ENCODE peak calls at places on chromosomes 1 and 21, in seven cellular contexts. J is heart right ventricle, K is neural crest cell, U is cardiac fibroblast, X is stomach, N is vagina, E is astrocyte of the spinal cord. H is an unnamed sample.

GRCh38 chr1:164805399-164805798 is 246.4 kb downstream of the PBX1 start:
- DNase-seq in J (no peak), K (no peak), U (peak), X (no peak), N (no peak), E (peak), H (no peak)

GRCh38 chr1:174799136-174799479 is 200.6 kb upstream of the CACYBP start:
- DNase-seq in J (no peak), K (no peak), U (no peak), X (no peak), N (no peak), E (no peak), H (no peak)

GRCh38 chr1:113109908-113110554 is 37.0 kb downstream of the LRIG2 start:
- DNase-seq in J (peak), K (no peak), U (peak), X (no peak), N (no peak), E (peak), H (no peak)

GRCh38 chr1:244302889-244303609 is 148.7 kb downstream of the ADSS2 start:
- DNase-seq in J (no peak), K (no peak), U (peak), X (no peak), N (no peak), E (peak), H (no peak)

GRCh38 chr1:98328855-98329254 is 332.7 kb upstream of the SNX7 start:
- DNase-seq in J (no peak), K (no peak), U (no peak), X (no peak), N (no peak), E (no peak), H (no peak)

GRCh38 chr1:226863446-226863845 is 7.0 kb upstream of the PSEN2 start:
- DNase-seq in J (no peak), K (no peak), U (peak), X (no peak), N (no peak), E (peak), H (no peak)

GRCh38 chr1:48937732-48938131 is 161.0 kb upstream of the BEND5 start:
- DNase-seq in J (no peak), K (no peak), U (no peak), X (no peak), N (no peak), E (no peak), H (no peak)

GRCh38 chr1:113868387-113869083 is 3.0 kb downstream of the PTPN22 start:
- DNase-seq in J (no peak), K (no peak), U (peak), X (no peak), N (no peak), E (peak), H (no peak)

GRCh38 chr1:61332196-61332753 is 249.9 kb downstream of the NFIA start:
- DNase-seq in J (no peak), K (no peak), U (no peak), X (no peak), N (no peak), E (no peak), H (no peak)

GRCh38 chr1:119275145-119275929 is 93.2 kb upstream of the HAO2 start:
- DNase-seq in J (peak), K (peak), U (peak), X (peak), N (no peak), E (peak), H (no peak)

GRCh38 chr1:160375788-160376524 is 9.1 kb downstream of the NHLH1 start:
- DNase-seq in J (no peak), K (no peak), U (peak), X (no peak), N (peak), E (no peak), H (no peak)

GRCh38 chr21:45363921-45364463 is 41.0 kb upstream of the COL18A1 start:
- DNase-seq in J (peak), K (no peak), U (peak), X (peak), N (no peak), E (peak), H (no peak)

GRCh38 chr1:236015539-236015938 is 49.4 kb downstream of the NID1 start:
- DNase-seq in J (no peak), K (no peak), U (no peak), X (no peak), N (no peak), E (no peak), H (no peak)

GRCh38 chr1:29711582-29712274 is 475.4 kb downstream of the PTPRU start:
- DNase-seq in J (no peak), K (no peak), U (peak), X (no peak), N (no peak), E (peak), H (no peak)

GRCh38 chr1:115475901-115476300 is 137.9 kb upstream of the NGF start:
- DNase-seq in J (no peak), K (no peak), U (no peak), X (no peak), N (no peak), E (no peak), H (no peak)

GRCh38 chr1:234961468-234962339 is 166.9 kb downstream of the TOMM20 start:
- DNase-seq in J (peak), K (no peak), U (peak), X (no peak), N (no peak), E (peak), H (no peak)

GRCh38 chr1:76901158-76901767 is 34.0 kb downstream of the ST6GALNAC5 start:
- DNase-seq in J (peak), K (peak), U (peak), X (no peak), N (no peak), E (peak), H (no peak)

GRCh38 chr1:228315945-228316588 is 90.6 kb downstream of the TRIM11 start:
- DNase-seq in J (no peak), K (no peak), U (no peak), X (peak), N (no peak), E (no peak), H (peak)

GRCh38 chr21:45236481-45236880 is 51.2 kb downstream of the POFUT2 start:
- DNase-seq in J (no peak), K (no peak), U (no peak), X (no peak), N (no peak), E (no peak), H (no peak)

GRCh38 chr1:212561501-212561931 is 47.0 kb upstream of the ATF3 start:
- DNase-seq in J (no peak), K (no peak), U (peak), X (no peak), N (no peak), E (peak), H (no peak)

GRCh38 chr1:51499694-51500093 is 19.4 kb downstream of the EPS15 start:
- DNase-seq in J (no peak), K (no peak), U (no peak), X (no peak), N (no peak), E (no peak), H (no peak)

GRCh38 chr1:13513063-13513884 is 529 bp downstream of the LRRC38 start:
- DNase-seq in J (no peak), K (no peak), U (peak), X (no peak), N (no peak), E (no peak), H (no peak)

GRCh38 chr1:100912019-100912418 is 16.1 kb downstream of the SLC30A7 start:
- DNase-seq in J (no peak), K (no peak), U (no peak), X (no peak), N (no peak), E (no peak), H (no peak)

GRCh38 chr1:6466023-6466422 is at the start of gene TNFRSF25:
- DNase-seq in J (no peak), K (no peak), U (no peak), X (no peak), N (no peak), E (no peak), H (no peak)

GRCh38 chr1:8047686-8048522 is 21.8 kb upstream of the ERRFI1 start:
- DNase-seq in J (peak), K (no peak), U (peak), X (no peak), N (no peak), E (peak), H (no peak)

GRCh38 chr1:89657886-89658285 is 25.0 kb downstream of the LRRC8C start:
- DNase-seq in J (no peak), K (no peak), U (no peak), X (no peak), N (no peak), E (peak), H (no peak)

GRCh38 chr1:14366361-14367018 is 232.0 kb upstream of the KAZN start:
- DNase-seq in J (no peak), K (peak), U (no peak), X (no peak), N (no peak), E (peak), H (no peak)

DNA sequence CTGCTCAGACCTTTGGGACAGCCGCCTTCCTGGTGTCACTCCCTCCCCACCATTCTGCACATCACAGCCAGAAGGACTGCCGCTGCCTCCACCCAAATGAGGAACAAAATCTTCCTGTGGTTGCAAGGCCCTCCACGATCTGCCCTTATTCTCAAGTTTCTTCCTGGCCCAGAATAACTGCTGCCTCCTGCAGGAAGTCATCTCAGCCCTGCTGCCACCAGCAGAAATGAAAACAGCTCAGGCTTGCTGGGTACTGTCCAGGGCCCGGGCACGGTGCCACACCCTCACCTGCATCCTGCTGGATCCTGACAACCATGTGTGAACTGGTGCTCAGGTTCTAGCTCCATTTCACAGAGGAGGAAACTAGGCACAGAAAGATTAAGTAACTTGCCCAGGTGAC is 2.8 kb downstream of the CLDN19 start:
- DNase-seq in J (no peak), K (no peak), U (no peak), X (peak), N (no peak), E (no peak), H (no peak)
- TF ChIP-seq CTCF in J (no peak), K (no peak), U (no peak), X (no peak), N (no peak), E (peak), H (no peak)

DNA sequence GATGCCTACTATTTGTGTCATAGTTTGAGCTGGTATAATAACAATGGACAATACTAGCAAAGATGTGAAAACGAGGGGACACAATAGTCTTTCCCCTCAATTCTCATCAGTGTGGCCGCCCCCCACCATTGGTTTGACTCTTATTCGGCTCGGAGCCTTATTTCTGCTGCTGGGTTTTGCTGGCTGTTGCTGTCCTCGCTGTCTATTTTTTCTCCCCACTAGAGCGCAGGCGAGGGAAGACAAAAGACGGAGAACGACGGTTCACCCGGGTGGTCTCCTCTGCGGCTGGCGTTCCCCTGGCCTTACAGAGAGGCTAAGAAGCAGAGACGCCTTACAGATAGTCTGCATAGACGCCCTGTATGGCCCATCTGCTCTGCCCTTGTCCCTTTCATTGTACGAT is 19.4 kb downstream of the CLIC6 start:
- DNase-seq in J (peak), K (no peak), U (peak), X (no peak), N (no peak), E (peak), H (no peak)
- TF ChIP-seq CTCF in J (peak), K (no peak), U (peak), X (no peak), N (no peak), E (peak), H (no peak)

GRCh38 chr21:32768530-32768929 is 3.0 kb downstream of the PAXBP1 start:
- DNase-seq in J (no peak), K (no peak), U (no peak), X (no peak), N (no peak), E (no peak), H (no peak)

GRCh38 chr21:32772281-32773047 is 909 bp upstream of the PAXBP1 start:
- DNase-seq in J (peak), K (no peak), U (peak), X (peak), N (no peak), E (no peak), H (no peak)

GRCh38 chr21:32771134-32771523 is 426 bp downstream of the PAXBP1 start:
- DNase-seq in J (peak), K (no peak), U (peak), X (peak), N (no peak), E (peak), H (no peak)

GRCh38 chr21:32770514-32771133 is 931 bp downstream of the PAXBP1 start:
- DNase-seq in J (no peak), K (no peak), U (peak), X (no peak), N (no peak), E (peak), H (no peak)
- TF ChIP-seq CTCF in J (no peak), K (no peak), U (no peak), X (no peak), N (no peak), E (no peak), H (no peak)

GRCh38 chr1:85494074-85494956 is 29.4 kb upstream of the DDAH1 start:
- DNase-seq in J (no peak), K (no peak), U (no peak), X (no peak), N (no peak), E (no peak), H (no peak)

GRCh38 chr1:85496881-85497582 is 32.1 kb upstream of the DDAH1 start:
- DNase-seq in J (no peak), K (no peak), U (peak), X (no peak), N (no peak), E (no peak), H (no peak)

GRCh38 chr1:85490270-85490669 is 25.3 kb upstream of the DDAH1 start:
- DNase-seq in J (no peak), K (no peak), U (no peak), X (no peak), N (no peak), E (no peak), H (no peak)

GRCh38 chr1:85495556-85495955 is 30.6 kb upstream of the DDAH1 start:
- DNase-seq in J (no peak), K (no peak), U (peak), X (peak), N (no peak), E (peak), H (no peak)

DNA sequence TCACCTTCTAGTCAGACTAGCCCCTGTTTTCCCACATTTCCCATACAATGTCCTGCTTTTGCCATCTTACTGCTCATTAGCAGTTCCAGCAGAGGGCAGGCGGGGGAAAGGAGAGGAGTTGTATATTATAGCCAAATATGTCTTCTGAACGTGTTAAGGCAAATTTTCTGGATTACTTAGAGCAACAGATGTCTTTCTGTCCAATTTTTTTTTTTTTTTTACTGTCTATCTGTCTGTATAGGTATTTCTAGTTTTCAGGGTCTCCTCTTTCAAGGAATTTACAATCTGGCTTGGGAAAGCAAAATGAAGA is 30.0 kb upstream of the DDAH1 start:
- DNase-seq in J (peak), K (no peak), U (peak), X (no peak), N (no peak), E (peak), H (no peak)
- TF ChIP-seq CTCF in J (peak), K (no peak), U (peak), X (no peak), N (no peak), E (peak), H (no peak)

GRCh38 chr1:147625274-147625986 is 44.9 kb downstream of the ACP6 start:
- DNase-seq in J (no peak), K (no peak), U (no peak), X (no peak), N (no peak), E (no peak), H (no peak)
- TF ChIP-seq CTCF in J (no peak), K (no peak), U (no peak), X (no peak), N (no peak), E (peak), H (no peak)

GRCh38 chr1:183582021-183582746 is 8.1 kb downstream of the NCF2 start:
- DNase-seq in J (peak), K (no peak), U (no peak), X (no peak), N (no peak), E (no peak), H (no peak)

GRCh38 chr1:183577897-183578470 is 12.3 kb downstream of the NCF2 start:
- DNase-seq in J (no peak), K (no peak), U (no peak), X (no peak), N (no peak), E (no peak), H (no peak)

GRCh38 chr1:183583466-183583865 is 6.8 kb downstream of the NCF2 start:
- DNase-seq in J (no peak), K (no peak), U (peak), X (no peak), N (no peak), E (no peak), H (no peak)

GRCh38 chr1:183578846-183579245 is 11.4 kb downstream of the NCF2 start:
- DNase-seq in J (peak), K (no peak), U (no peak), X (peak), N (no peak), E (no peak), H (no peak)

DNA sequence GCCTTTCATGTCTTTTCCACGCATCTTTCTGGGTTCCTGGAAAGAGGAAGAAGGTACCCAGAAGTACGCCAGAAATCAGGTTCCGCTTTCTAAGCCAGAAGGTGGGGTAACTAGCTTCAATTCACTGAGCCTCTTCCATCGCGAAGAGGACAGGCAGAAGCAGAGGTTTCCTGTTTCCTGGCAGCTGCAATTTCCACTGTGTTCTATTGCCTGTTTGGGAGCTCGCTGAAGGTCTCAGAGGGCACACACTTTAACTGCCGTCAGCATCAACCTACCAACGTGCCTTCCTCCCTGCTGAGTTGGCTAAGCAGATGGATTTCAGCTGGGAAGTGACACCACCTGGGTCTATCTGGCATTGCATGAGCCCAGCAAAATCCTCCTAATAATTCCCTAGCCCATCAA is 10.0 kb downstream of the NCF2 start:
- DNase-seq in J (peak), K (no peak), U (peak), X (no peak), N (no peak), E (no peak), H (no peak)
- TF ChIP-seq CTCF in J (peak), K (peak), U (peak), X (no peak), N (no peak), E (peak), H (no peak)

DNA sequence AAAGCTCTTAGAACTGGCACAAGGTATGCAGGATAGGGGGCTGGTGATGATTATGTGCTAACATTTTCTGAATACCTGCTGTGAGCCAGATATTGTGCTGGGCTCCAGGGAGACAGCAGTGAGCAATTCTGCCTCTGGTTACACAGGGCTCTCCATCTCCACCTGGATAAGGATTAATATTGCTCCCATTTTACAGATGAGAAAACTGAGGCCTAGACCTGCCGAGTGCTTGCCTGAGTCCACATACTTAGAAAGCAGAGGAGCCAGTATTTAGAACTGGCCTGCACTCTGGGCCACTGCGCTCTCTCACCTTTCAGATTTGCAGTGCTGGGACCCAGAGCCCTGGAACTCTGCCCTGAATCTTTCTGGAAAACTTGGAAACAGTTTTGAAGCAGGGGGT is 167.2 kb upstream of the KLHDC7A start:
- DNase-seq in J (no peak), K (no peak), U (no peak), X (no peak), N (no peak), E (no peak), H (no peak)
- TF ChIP-seq CTCF in J (no peak), K (no peak), U (no peak), X (no peak), N (no peak), E (no peak), H (no peak)

H was measured in activated B cell treated with CpG ODN at 0.5 μM for 24 hours.